ENCODE peak calls at places on chromosome 22, in four cellular contexts. J, M, Y and I are unnamed samples.

GRCh38 chr22:31176923-31177322 is 16.9 kb downstream of the RNF185 start:
- ATAC-seq in M (no peak), J (no peak), Y (peak; percentile 22), I (no peak)

GRCh38 chr22:44729391-44730012 is 22.9 kb upstream of the ARHGAP8 start:
- ATAC-seq in J (peak; percentile 16), M (peak; percentile 87), Y (peak; percentile 39), I (no peak)

GRCh38 chr22:37260939-37261338 is 16.9 kb upstream of the RAC2 start:
- ATAC-seq in J (peak; percentile 57), Y (peak; percentile 76), M (peak; percentile 69), I (peak; percentile 64)

GRCh38 chr22:48459859-48460823 is 1367.5 kb downstream of the BRD1 start:
- ATAC-seq in J (no peak), Y (no peak), M (no peak), I (no peak)

GRCh38 chr22:21064917-21065864 is 19.4 kb downstream of the LRRC74B start:
- ATAC-seq in Y (no peak), J (no peak), M (no peak), I (no peak)

GRCh38 chr22:32700186-32700882 is 101.2 kb upstream of the TIMP3 start:
- ATAC-seq in J (no peak), M (peak; percentile 72), Y (peak; percentile 83), I (no peak)

GRCh38 chr22:28464179-28464578 is 215.5 kb downstream of the TTC28 start:
- ATAC-seq in Y (no peak), J (no peak), M (no peak), I (no peak)

GRCh38 chr22:17741866-17742527 is 32.3 kb downstream of the BID start:
- ATAC-seq in Y (no peak), J (no peak), M (no peak), I (no peak)

GRCh38 chr22:49433717-49434611 is 393.7 kb downstream of the BRD1 start:
- ATAC-seq in Y (no peak), M (no peak), J (no peak), I (no peak)

GRCh38 chr22:23533328-23533762 is 46.7 kb downstream of the IGLL1 start:
- ATAC-seq in Y (no peak), J (no peak), M (no peak), I (peak; percentile 37)

GRCh38 chr22:20979243-20979809 is 2.8 kb upstream of the LZTR1 start:
- ATAC-seq in M (peak; percentile 47), J (peak; percentile 75), Y (no peak), I (peak; percentile 63)

GRCh38 chr22:38176170-38176741 is 5.4 kb downstream of the PLA2G6 start:
- ATAC-seq in J (peak; percentile 38), M (peak; percentile 82), Y (peak; percentile 64), I (peak; percentile 2)

GRCh38 chr22:32562396-32562795 is 87.8 kb downstream of the FBXO7 start:
- ATAC-seq in J (no peak), M (peak; percentile 77), Y (no peak), I (no peak)

GRCh38 chr22:40422558-40423245 is 52.3 kb downstream of the SGSM3 start:
- ATAC-seq in J (no peak), M (peak; percentile 35), Y (no peak), I (no peak)

GRCh38 chr22:30196867-30197336 is 49.7 kb downstream of the LIF start:
- ATAC-seq in J (no peak), M (no peak), Y (peak; percentile 16), I (no peak)

GRCh38 chr22:42610211-42610610 is 4.5 kb downstream of the POLDIP3 start:
- ATAC-seq in Y (no peak), M (no peak), J (no peak), I (no peak)

GRCh38 chr22:30249049-30250038 is 2.8 kb upstream of the LIF start:
- ATAC-seq in J (no peak), M (peak; percentile 73), Y (no peak), I (no peak)

GRCh38 chr22:17699696-17700330 is 61.3 kb downstream of the BCL2L13 start:
- ATAC-seq in J (no peak), M (no peak), Y (no peak), I (no peak)

GRCh38 chr22:46108564-46109473 is 41.5 kb upstream of the PPARA start:
- ATAC-seq in Y (no peak), J (no peak), M (peak; percentile 52), I (no peak)